ENCODE peak calls at places on chromosomes 4 and X, in four cellular contexts. G is colonic mucosa, V is spleen, L is body of pancreas. I is an unnamed sample.

GRCh38 chrX:47218920-47219815 is 687 bp downstream of the CDK16 start:
- DNase-seq in L (peak), V (peak), G (peak), I (peak)

GRCh38 chr4:149523039-149523438 is 292.6 kb downstream of the IQCM start:
- DNase-seq in L (no peak), V (no peak), G (no peak), I (no peak)

GRCh38 chr4:25448379-25449109 is 71.5 kb downstream of the ANAPC4 start:
- DNase-seq in G (no peak), L (no peak), V (no peak), I (no peak)

GRCh38 chr4:166941629-166942028 is 292.7 kb downstream of the SPOCK3 start:
- DNase-seq in L (no peak), G (no peak), V (no peak), I (no peak)

GRCh38 chr4:67521506-67521905 is 23.8 kb downstream of the CENPC start:
- DNase-seq in V (no peak), G (no peak), L (no peak), I (no peak)

GRCh38 chr4:52572936-52573485 is 86.1 kb downstream of the USP46 start:
- DNase-seq in G (no peak), L (no peak), V (no peak), I (no peak)

GRCh38 chr4:32485976-32486375 is 1765.8 kb downstream of the PCDH7 start:
- DNase-seq in L (no peak), G (no peak), V (no peak), I (no peak)

GRCh38 chrX:120749141-120749846 is 119.4 kb upstream of the C1GALT1C1 start:
- DNase-seq in G (no peak), V (peak), L (no peak), I (no peak)

GRCh38 chrX:31225819-31226218 is 154.0 kb upstream of the FTHL17 start:
- DNase-seq in L (no peak), G (no peak), V (no peak), I (no peak)

GRCh38 chrX:136251042-136251991 is at the start of gene MAP7D3:
- DNase-seq in L (peak), V (peak), G (peak), I (peak)

GRCh38 chr4:38869511-38869910 is 1.9 kb downstream of the FAM114A1 start:
- DNase-seq in V (no peak), L (no peak), G (no peak), I (no peak)

GRCh38 chr4:89056953-89057398 is at the start of gene FAM13A:
- DNase-seq in G (peak), L (peak), V (no peak), I (peak)

GRCh38 chrX:148784137-148784536 is 283.7 kb downstream of the AFF2 start:
- DNase-seq in V (no peak), L (no peak), G (no peak), I (no peak)

GRCh38 chr4:89486042-89486441 is 178.4 kb upstream of the GPRIN3 start:
- DNase-seq in L (no peak), V (no peak), G (no peak), I (no peak)

GRCh38 chr4:21090098-21090666 is 389.9 kb downstream of the PACRGL start:
- DNase-seq in L (no peak), V (no peak), G (no peak), I (no peak)

GRCh38 chr4:70725633-70726032 is 3.9 kb downstream of the RUFY3 start:
- DNase-seq in L (no peak), V (no peak), G (no peak), I (no peak)

GRCh38 chrX:104318330-104319009 is 63.7 kb upstream of the ESX1 start:
- DNase-seq in L (peak), V (no peak), G (peak), I (no peak)

GRCh38 chr4:8641931-8642650 is 49.5 kb downstream of the CPZ start:
- DNase-seq in L (no peak), V (peak), G (no peak), I (peak)

GRCh38 chrX:46704767-46705386 is 54.0 kb downstream of the SLC9A7 start:
- DNase-seq in V (no peak), L (no peak), G (no peak), I (no peak)

GRCh38 chr4:150217192-150217591 is 138.9 kb downstream of the DCLK2 start:
- DNase-seq in L (no peak), G (no peak), V (no peak), I (no peak)

GRCh38 chr4:184644553-184645307 is 4.5 kb downstream of the CASP3 start:
- DNase-seq in V (no peak), L (no peak), G (no peak), I (no peak)

GRCh38 chr4:153223935-153224334 is 19.7 kb downstream of the TRIM2 start:
- DNase-seq in G (no peak), L (no peak), V (no peak), I (no peak)

GRCh38 chrX:105263171-105263570 is 42.7 kb upstream of the TEX13A start:
- DNase-seq in G (no peak), V (no peak), L (no peak), I (no peak)

GRCh38 chr4:126241631-126242030 is 926.9 kb downstream of the FAT4 start:
- DNase-seq in L (no peak), V (no peak), G (no peak), I (no peak)

GRCh38 chr4:126247409-126247808 is 932.7 kb downstream of the FAT4 start:
- DNase-seq in V (no peak), G (no peak), L (no peak), I (no peak)

GRCh38 chr4:126238010-126238409 is 923.3 kb downstream of the FAT4 start:
- DNase-seq in L (no peak), V (no peak), G (no peak), I (no peak)

DNA sequence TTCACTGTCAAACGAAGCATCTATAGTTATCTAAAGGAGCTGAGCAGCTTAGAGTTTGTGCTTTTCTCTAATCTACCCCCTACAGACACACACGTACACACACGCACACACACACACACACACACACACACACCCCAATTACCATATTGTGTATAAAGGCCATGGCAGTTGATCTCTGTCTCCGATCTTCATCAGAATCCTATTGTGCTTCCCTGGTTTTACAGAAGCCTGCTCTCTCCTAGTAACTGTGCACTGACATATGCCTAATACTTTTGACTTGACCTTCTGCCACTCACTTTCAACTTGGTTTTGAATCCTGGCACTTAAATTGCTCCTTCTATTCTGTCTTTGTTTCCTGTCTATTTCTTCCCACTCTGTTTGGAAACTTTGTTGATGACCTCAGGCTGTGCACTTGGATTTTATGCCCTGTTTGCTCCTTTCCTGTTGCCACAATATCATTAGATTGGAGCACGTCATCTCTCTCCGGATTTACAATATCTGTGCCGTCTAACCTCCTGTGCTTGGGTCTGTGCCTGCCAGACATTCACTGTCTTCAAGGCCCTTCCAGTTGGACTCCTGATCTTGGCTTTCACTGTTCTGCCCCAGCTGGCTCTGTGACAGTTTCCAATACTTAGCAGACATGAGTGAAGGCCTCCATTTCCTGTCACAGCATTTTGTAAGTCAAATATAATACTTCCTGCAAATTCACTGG is 928.1 kb downstream of the FAT4 start:
- DNase-seq in G (no peak), V (peak), L (no peak), I (no peak)
- H3K27ac ChIP-seq in G (no peak), V (no peak), L (no peak), I (no peak)

DNA sequence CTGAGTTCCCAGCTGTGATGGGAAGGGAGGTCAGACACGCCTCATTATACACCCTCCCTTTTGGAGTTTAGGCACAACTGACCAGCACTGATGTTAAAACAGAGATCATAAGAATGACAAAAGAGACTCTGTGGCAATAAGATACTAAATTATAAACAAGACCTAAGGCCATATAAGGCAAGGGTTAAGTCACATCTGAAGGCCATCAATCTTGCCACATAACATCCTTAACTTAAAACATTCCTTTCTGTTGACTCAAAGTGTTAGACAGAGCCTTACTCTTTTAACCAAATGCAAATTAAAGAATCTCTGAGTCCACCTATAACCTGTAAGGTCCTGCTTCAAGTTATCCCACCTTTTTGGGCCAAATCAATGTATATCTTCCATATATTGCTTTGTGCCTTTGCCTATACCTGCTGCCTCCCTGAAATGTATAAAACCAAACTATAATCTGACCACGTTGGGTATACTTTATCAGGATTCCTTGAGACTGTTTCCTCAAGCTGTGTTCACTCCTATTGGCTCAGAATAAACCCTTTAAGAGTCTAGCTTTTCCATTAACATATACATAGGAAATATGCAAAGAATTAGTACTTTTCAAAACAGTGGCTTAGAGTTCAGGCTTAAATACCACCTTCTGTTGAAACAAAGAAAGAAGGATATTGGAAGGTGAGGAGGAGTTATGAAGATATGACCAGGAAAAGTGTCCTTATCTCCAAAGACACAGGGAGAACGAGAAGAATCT is 214.4 kb upstream of the PPP1R2C start:
- DNase-seq in V (no peak), L (no peak), G (no peak), I (no peak)
- H3K27ac ChIP-seq in V (no peak), L (no peak), G (no peak), I (no peak)

GRCh38 chr4:40559585-40560465 is 69.8 kb downstream of the RBM47 start:
- DNase-seq in G (no peak), L (no peak), V (no peak), I (no peak)
- H3K27ac ChIP-seq in G (no peak), L (peak), V (peak), I (peak)

GRCh38 chrX:72027914-72028307 is 103.8 kb downstream of the RTL5 start:
- DNase-seq in L (no peak), V (no peak), G (no peak), I (no peak)
- H3K27ac ChIP-seq in L (no peak), V (no peak), G (no peak), I (no peak)

GRCh38 chr4:78707793-78708192 is 68.4 kb upstream of the BMP2K start:
- DNase-seq in V (no peak), L (no peak), G (no peak), I (no peak)
- H3K27ac ChIP-seq in V (no peak), L (no peak), G (no peak), I (no peak)

GRCh38 chrX:41619221-41619620 is 69.6 kb upstream of the GPR34 start:
- DNase-seq in L (no peak), V (no peak), G (no peak), I (no peak)

GRCh38 chrX:41616935-41617334 is 71.8 kb upstream of the GPR34 start:
- DNase-seq in L (no peak), V (no peak), G (no peak), I (no peak)

GRCh38 chrX:41616255-41616654 is 72.5 kb upstream of the GPR34 start:
- DNase-seq in G (no peak), V (no peak), L (no peak), I (no peak)

DNA sequence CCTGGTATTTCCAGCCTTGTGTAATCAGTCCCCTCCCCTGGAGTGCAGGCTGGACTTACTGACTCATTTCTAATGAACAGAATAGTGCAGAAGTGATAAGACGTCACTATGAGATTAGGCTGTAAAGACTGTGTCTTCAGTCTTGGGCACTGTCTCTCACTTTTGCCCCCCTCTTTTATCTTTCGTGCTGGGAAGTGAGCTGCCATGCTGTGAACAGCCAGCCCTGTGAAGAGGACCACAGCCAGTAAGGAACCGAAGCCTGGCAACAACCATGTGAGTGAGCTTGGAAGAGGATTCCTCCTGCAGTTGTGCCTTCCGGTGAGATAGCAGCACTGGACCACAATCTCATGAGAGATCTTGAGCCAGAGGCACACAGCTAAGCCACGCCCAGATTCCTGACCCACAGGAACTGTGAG is 67.5 kb upstream of the GPR34 start:
- DNase-seq in L (no peak), G (no peak), V (no peak), I (no peak)
- H3K27ac ChIP-seq in L (no peak), G (no peak), V (no peak), I (no peak)

GRCh38 chr4:173696011-173696410 is 166.0 kb upstream of the HAND2 start:
- DNase-seq in V (no peak), G (no peak), L (no peak), I (no peak)

GRCh38 chr4:173699841-173700475 is 169.9 kb upstream of the HAND2 start:
- DNase-seq in L (no peak), V (no peak), G (no peak), I (no peak)

GRCh38 chr4:173696551-173696950 is 166.5 kb upstream of the HAND2 start:
- DNase-seq in G (no peak), L (no peak), V (no peak), I (no peak)

GRCh38 chr4:173698557-173699262 is 168.7 kb upstream of the HAND2 start:
- DNase-seq in L (no peak), G (no peak), V (no peak), I (no peak)

GRCh38 chr4:173697840-173698239 is 167.8 kb upstream of the HAND2 start:
- DNase-seq in V (no peak), G (no peak), L (no peak), I (no peak)
- H3K27ac ChIP-seq in V (no peak), G (no peak), L (peak), I (no peak)

DNA sequence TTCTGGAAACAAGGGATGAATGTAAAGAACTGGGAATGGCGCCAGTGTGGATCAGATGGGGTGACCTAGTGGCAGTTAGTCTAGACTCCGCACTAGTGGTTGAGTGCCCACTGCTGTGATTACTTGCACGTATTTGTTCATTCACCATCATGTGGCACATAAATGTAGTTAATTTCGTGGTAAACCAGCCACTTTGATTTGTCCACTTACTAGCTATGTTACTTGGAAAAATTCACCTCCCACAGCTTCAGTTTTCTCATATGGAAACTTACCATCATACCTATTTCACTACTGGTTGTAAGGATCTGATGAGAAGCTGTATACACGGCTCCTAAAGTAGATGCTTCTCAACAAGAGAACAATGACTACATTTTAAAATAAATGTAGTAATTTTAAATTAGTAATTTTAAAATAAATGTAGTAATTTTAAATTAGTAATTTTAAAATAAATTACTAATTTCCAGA is 394 bp upstream of the DYNLT3 start:
- DNase-seq in V (no peak), L (no peak), G (no peak), I (no peak)
- H3K27ac ChIP-seq in V (peak), L (peak), G (peak), I (peak)

GRCh38 chrX:15854080-15854655 is 445 bp downstream of the AP1S2 start:
- DNase-seq in G (peak), L (peak), V (peak), I (peak)

GRCh38 chrX:15854712-15855561 is at the start of gene AP1S2:
- DNase-seq in G (peak), V (peak), L (peak), I (peak)

GRCh38 chrX:15848576-15848975 is 6.0 kb downstream of the AP1S2 start:
- DNase-seq in V (no peak), L (no peak), G (no peak), I (no peak)

GRCh38 chrX:15853586-15854079 is 980 bp downstream of the AP1S2 start:
- DNase-seq in L (no peak), G (no peak), V (no peak), I (no peak)

DNA sequence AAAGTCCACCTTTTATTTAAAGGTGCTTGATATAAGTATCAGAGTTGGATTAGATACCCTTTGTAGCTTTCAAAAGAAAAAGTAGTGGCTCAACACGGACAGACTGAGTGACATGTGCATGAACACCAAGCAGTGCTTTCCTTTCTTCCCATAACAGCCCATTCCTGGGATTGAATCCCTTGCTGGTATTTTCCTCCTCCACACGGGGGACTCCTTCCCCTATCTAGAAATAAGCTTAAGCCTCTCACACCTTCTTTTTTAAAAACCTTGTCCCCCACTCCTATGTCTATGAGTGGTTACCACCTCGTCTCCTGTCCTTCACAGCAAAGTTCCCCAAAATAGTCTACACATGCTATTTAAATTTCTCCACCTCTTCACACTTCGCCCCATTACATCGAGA is 5.1 kb downstream of the AP1S2 start:
- DNase-seq in V (no peak), G (no peak), L (no peak), I (no peak)
- H3K27ac ChIP-seq in V (no peak), G (no peak), L (no peak), I (no peak)

GRCh38 chr4:55684276-55684675 is 48.2 kb upstream of the NMU start:
- DNase-seq in G (no peak), V (no peak), L (no peak), I (no peak)

GRCh38 chr4:55682295-55682694 is 46.2 kb upstream of the NMU start:
- DNase-seq in L (no peak), G (no peak), V (no peak), I (no peak)

DNA sequence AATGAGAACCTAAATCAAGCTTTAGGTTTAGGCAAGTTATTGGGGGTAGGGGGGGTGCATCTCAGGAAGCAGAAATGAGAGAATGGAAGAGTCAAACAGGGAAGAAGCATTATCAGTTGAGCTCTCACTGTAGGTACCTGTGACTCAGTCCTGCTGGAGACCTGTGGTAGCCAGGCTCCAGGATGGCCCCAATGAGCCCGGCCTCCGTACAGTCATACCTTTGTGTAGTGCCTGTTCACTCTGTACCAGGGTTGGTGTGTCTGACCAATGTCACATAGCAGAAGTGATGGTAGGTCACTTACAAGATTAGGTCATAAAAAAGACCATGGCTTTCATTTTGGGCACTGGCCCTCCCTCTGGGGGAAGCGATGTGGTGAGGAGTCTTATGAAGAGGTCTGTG is 45.3 kb upstream of the NMU start:
- DNase-seq in V (no peak), L (no peak), G (no peak), I (no peak)
- H3K27ac ChIP-seq in V (no peak), L (no peak), G (no peak), I (no peak)